ENCODE peak calls at places on chromosomes 5 and 9, in four cellular contexts. G, V, M and X are unnamed samples. For H3K79me1, the result is how much of the 10 kb centered on the place peaks cover.

GRCh38 chr9:126986506-126986951 is 71.9 kb downstream of the RALGPS1 start:
- DNase-seq in V (no peak), M (no peak), G (no peak), X (no peak)

GRCh38 chr5:137462816-137463520 is 36.2 kb downstream of the SPOCK1 start:
- DNase-seq in V (no peak), M (no peak), G (no peak), X (no peak)

GRCh38 chr5:171450423-171451246 is 31.2 kb downstream of the FGF18 start:
- DNase-seq in V (peak), G (peak), M (no peak), X (peak)

GRCh38 chr5:163504091-163504931 is 1.1 kb upstream of the MAT2B start:
- DNase-seq in M (no peak), V (peak), G (no peak), X (peak)

GRCh38 chr5:72347801-72348305 is 27.7 kb downstream of the PTCD2 start:
- DNase-seq in M (no peak), V (peak), G (no peak), X (no peak)

GRCh38 chr5:133336969-133337410 is 275.4 kb downstream of the FSTL4 start:
- DNase-seq in G (no peak), V (no peak), M (no peak), X (no peak)

GRCh38 chr5:41925555-41925946 is 470 bp downstream of the FBXO4 start:
- DNase-seq in M (no peak), G (no peak), V (peak), X (no peak)

GRCh38 chr5:82106207-82106606 is 134.4 kb downstream of the ATG10 start:
- DNase-seq in M (no peak), V (peak), G (no peak), X (peak)

GRCh38 chr5:93582677-93583524 is at the start of gene NR2F1:
- DNase-seq in V (peak), M (peak), G (peak), X (peak)

GRCh38 chr5:125244531-125244930 is 498.1 kb upstream of the ZNF608 start:
- DNase-seq in M (no peak), V (peak), G (no peak), X (no peak)

GRCh38 chr9:109908459-109909390 is 128.7 kb downstream of the PALM2AKAP2 start:
- DNase-seq in G (no peak), V (peak), M (no peak), X (no peak)

GRCh38 chr9:132126837-132127236 is 35.0 kb upstream of the NTNG2 start:
- DNase-seq in M (no peak), G (no peak), V (no peak), X (no peak)

GRCh38 chr9:93252781-93253530 is 69.0 kb downstream of the WNK2 start:
- DNase-seq in V (no peak), M (no peak), G (no peak), X (no peak)

GRCh38 chr5:142411656-142412425 is 87.0 kb upstream of the SPRY4 start:
- DNase-seq in G (no peak), V (no peak), M (no peak), X (no peak)

GRCh38 chr9:133731876-133732321 is 6.3 kb downstream of the SARDH start:
- DNase-seq in M (no peak), V (peak), G (peak), X (peak)

GRCh38 chr5:125685771-125686170 is 737.4 kb upstream of the GRAMD2B start:
- DNase-seq in V (peak), M (no peak), G (no peak), X (no peak)

GRCh38 chr5:42991477-42992034 is 48.6 kb downstream of the ANXA2R start:
- DNase-seq in G (peak), M (no peak), V (peak), X (peak)

GRCh38 chr9:84300271-84300670 is 40.3 kb downstream of the SLC28A3 start:
- DNase-seq in G (no peak), V (peak), M (no peak), X (peak)
- H3K79me1 ChIP-seq in G (under half), V (under half), M (under half), X (under half)

DNA sequence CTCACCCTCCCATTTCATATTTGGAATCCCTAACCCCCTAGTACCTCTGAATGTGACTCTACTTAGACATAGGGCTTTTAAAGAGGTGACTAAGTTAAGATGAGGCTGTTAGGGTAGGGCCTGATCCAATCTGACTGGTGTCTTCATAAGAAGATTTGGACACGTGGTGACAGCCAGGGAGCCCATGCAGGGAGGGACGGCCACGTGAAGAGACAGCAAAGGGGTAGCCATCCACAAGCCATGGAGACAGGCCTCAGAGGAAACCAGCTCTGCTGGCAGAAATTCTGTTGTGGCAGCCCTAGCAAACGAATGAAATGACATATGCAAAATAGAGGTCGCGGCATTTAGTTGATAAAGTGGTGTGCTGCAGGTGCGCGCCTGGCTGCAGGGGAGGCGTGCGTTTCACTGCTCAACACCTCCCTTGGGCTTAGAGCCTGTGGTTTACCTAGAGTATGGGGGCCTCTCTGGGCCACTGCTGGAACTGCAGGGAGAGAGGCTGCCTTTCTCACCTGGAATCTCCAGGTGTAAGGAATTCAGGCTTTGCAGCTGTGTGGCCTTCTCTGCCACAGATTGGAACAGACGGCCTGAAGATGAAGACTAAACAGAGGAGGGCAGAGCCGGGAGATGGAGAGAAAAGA is 7.1 kb upstream of the AFAP1L1 start:
- DNase-seq in V (no peak), G (peak), M (peak), X (peak)
- H4K5ac ChIP-seq in V (no peak), G (no peak), M (no peak), X (no peak)

DNA sequence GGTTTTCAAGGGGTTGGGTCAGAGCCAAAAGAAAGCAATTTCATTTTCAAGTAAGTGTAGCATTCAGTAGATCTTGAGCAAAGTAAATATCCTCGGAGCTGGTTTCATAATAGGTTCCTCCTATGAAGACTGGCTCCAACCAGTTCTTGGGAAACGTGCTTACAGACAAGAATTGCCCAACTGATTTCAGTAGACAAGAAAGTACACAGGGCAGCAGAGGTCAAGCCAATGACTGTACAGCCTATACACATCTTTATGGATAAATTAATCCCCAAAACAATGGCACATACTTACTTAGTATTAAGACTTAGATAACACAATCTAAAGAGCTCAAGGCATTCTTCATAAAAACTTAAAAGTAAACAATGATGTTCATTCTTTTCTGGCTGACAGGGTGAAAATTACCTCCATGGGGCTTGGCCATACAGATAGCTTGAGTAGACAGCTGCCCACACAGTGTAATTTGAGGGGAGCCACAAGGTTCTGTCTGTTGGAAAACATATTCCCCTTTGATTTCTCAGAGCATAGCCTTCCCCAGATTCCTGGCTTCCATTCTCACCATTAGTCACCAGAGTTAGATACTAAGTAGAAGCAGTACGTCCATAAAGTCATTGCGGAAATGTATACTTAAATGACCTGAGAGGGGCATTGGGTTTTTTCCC is 163.8 kb downstream of the ARRDC3 start:
- DNase-seq in M (no peak), V (peak), G (no peak), X (no peak)
- H3K9ac ChIP-seq in M (no peak), V (no peak), G (no peak), X (no peak)

GRCh38 chr5:68419101-68419636 is 203.6 kb downstream of the PIK3R1 start:
- DNase-seq in G (no peak), M (no peak), V (no peak), X (no peak)
- H3K79me1 ChIP-seq in G (under half), M (under half), V (under half), X (under half)

GRCh38 chr9:89466451-89467277 is 31.2 kb downstream of the SEMA4D start:
- DNase-seq in M (no peak), G (no peak), V (no peak), X (no peak)

GRCh38 chr9:89469003-89469402 is 28.9 kb downstream of the SEMA4D start:
- DNase-seq in V (no peak), M (no peak), G (no peak), X (no peak)

GRCh38 chr9:89468271-89468960 is 29.5 kb downstream of the SEMA4D start:
- DNase-seq in V (no peak), G (no peak), M (no peak), X (no peak)

GRCh38 chr9:89465726-89466308 is 32.1 kb downstream of the SEMA4D start:
- DNase-seq in V (no peak), M (no peak), G (no peak), X (no peak)

DNA sequence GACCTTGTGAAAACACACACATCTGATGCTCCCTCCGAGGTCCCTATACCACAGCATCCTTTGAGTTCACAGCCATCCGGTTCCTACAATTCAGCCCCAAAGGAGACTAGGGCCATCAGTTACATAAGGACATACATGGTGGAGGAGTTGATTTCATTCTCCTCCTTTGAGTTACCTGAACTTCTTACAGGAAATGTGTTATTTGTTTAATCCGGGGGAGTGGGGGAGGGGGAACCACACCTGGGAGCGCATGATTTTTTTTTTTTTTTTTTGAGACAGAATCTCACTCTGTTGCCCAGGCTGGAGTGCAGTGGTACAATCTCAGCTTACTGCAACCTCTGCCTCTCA is 30.7 kb downstream of the SEMA4D start:
- DNase-seq in V (no peak), M (no peak), G (no peak), X (no peak)
- H4K5ac ChIP-seq in V (no peak), M (peak), G (no peak), X (no peak)

DNA sequence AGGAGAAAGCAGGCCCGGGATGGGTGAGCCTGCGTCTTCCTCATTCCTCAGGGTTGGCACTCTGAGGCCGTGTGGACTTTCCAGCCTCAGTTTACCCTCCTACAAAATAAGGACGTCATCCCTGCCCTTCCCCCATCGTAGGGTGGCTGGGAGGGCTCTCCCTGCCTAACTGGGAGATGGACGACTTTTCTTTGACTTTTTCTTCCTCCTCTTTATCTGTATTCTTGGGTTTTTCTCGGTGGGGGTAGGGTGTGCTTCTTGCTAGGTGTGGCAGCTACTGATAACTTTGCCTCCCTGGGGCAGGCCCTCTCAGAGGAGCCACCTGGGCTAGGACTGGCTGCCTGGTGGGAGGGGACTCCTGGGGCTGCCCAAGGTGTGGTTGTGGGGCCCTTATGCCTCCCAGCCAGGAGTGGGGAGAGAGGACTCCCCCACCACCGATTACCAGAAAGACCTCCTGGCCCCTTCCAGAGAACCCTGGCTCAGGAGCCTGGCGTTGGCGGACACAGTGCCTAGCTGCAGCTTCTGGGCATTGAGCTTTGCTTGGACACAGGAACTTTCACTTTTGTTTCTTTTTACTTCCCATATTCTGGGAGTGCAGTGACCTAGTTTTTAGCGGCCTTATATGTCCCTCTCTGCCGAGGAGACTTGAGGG is 6.1 kb downstream of the GLIPR2 start:
- DNase-seq in M (no peak), G (no peak), V (no peak), X (no peak)
- H3K9ac ChIP-seq in M (no peak), G (no peak), V (no peak), X (no peak)